ENCODE peak calls at places on chromosome 9, in seven cellular contexts. D is HL-60, F is Panc1, R is K562, M is transverse colon, G is sigmoid colon, V is GM23338. B is an unnamed sample.

GRCh38 chr9:93600504-93600903 is 24.1 kb downstream of the PHF2 start:
- DNase-seq in D (no peak), R (no peak), G (no peak), V (peak), M (peak), F (no peak), B (peak)

GRCh38 chr9:98022447-98022846 is 34.1 kb upstream of the NANS start:
- DNase-seq in M (no peak), G (no peak), V (no peak), F (no peak), D (no peak), R (no peak), B (no peak)

GRCh38 chr9:115013998-115014397 is 83.6 kb upstream of the TNFSF8 start:
- DNase-seq in F (no peak), M (peak), R (peak), D (peak), G (peak), V (peak), B (peak)

GRCh38 chr9:110886832-110887231 is 151.4 kb downstream of the LPAR1 start:
- DNase-seq in M (no peak), D (no peak), V (no peak), F (no peak), R (no peak), G (no peak), B (no peak)

GRCh38 chr9:108631890-108632289 is 223.9 kb downstream of the ACTL7B start:
- DNase-seq in D (no peak), V (no peak), M (no peak), G (no peak), R (no peak), F (no peak), B (no peak)

GRCh38 chr9:136947955-136948510 is 3.0 kb downstream of the C8G start:
- DNase-seq in V (peak), F (no peak), M (peak), R (peak), G (peak), D (peak), B (peak)

GRCh38 chr9:108272350-108272899 is 583.4 kb downstream of the ACTL7B start:
- DNase-seq in D (peak), R (peak), F (no peak), M (peak), G (peak), V (peak), B (no peak)

GRCh38 chr9:98356953-98357352 is 101.5 kb upstream of the TBC1D2 start:
- DNase-seq in V (no peak), G (no peak), M (no peak), R (no peak), F (no peak), D (no peak), B (no peak)

GRCh38 chr9:74942801-74943200 is 9.9 kb downstream of the C9orf40 start:
- DNase-seq in M (no peak), V (no peak), F (no peak), R (peak), G (no peak), D (peak), B (no peak)

GRCh38 chr9:13598738-13599137 is 319.2 kb upstream of the MPDZ start:
- DNase-seq in G (no peak), R (no peak), D (no peak), V (no peak), F (no peak), M (no peak), B (no peak)

GRCh38 chr9:100589582-100589981 is 11.7 kb downstream of the CAVIN4 start:
- DNase-seq in F (no peak), M (no peak), G (no peak), R (no peak), V (no peak), D (no peak), B (no peak)

GRCh38 chr9:36900856-36901220 is 133.2 kb downstream of the PAX5 start:
- DNase-seq in G (no peak), D (no peak), M (no peak), F (no peak), V (no peak), R (no peak), B (no peak)

GRCh38 chr9:7266911-7267555 is 509.3 kb downstream of the KDM4C start:
- DNase-seq in M (peak), R (no peak), F (no peak), G (no peak), V (no peak), D (no peak), B (no peak)

GRCh38 chr9:104868687-104869404 is 59.1 kb downstream of the ABCA1 start:
- DNase-seq in R (peak), G (peak), D (peak), V (peak), M (peak), F (no peak), B (peak)

GRCh38 chr9:130150779-130151381 is 21.3 kb upstream of the NCS1 start:
- DNase-seq in D (no peak), F (no peak), G (no peak), M (no peak), V (no peak), R (peak), B (no peak)

GRCh38 chr9:8855046-8855445 is 1055.5 kb upstream of the DMAC1 start:
- DNase-seq in G (no peak), M (no peak), D (no peak), F (no peak), V (peak), R (no peak), B (no peak)

GRCh38 chr9:135848341-135849047 is 58.9 kb downstream of the CAMSAP1 start:
- DNase-seq in D (no peak), M (no peak), F (no peak), R (no peak), G (no peak), V (no peak), B (no peak)

GRCh38 chr9:15403155-15403554 is 19.5 kb upstream of the SNAPC3 start:
- DNase-seq in M (no peak), G (no peak), D (peak), V (peak), F (no peak), R (peak), B (no peak)

GRCh38 chr9:91117959-91118651 is 243.6 kb downstream of the AUH start:
- DNase-seq in M (peak), R (peak), V (peak), F (no peak), G (peak), D (no peak), B (peak)

GRCh38 chr9:22005700-22006605 is 3.2 kb downstream of the CDKN2B start:
- DNase-seq in M (no peak), F (no peak), D (no peak), V (peak), R (no peak), G (no peak), B (peak)

DNA sequence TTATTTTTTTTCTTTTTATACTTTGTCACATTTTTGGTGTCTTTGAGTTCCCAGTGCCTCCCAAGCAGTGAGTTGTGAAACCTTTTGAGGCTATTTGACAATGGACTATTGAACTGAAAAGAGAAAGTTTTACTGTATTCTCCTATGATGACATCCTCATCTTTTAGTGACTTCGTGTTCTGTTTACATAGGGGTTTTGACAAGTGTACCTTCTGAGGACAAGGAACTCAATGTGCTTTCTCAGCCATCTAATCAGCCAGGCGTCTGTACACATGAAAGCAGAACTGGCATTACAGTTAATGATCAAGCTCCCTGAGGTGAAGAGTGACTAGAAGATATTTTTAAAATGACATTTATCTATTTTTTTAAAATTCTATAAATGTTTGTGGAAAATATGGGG is 175.5 kb downstream of the ANXA1 start:
- DNase-seq in D (no peak), G (no peak), R (no peak), F (no peak), V (no peak), M (no peak), B (no peak)
- TF ChIP-seq POLR2AphosphoS5 in D (no peak), G (no peak), R (no peak), F (no peak), V (no peak), M (no peak), B (no peak)

GRCh38 chr9:121259935-121260334 is 8.0 kb upstream of the GSN start:
- DNase-seq in V (no peak), D (no peak), R (no peak), G (no peak), M (no peak), F (no peak), B (no peak)

GRCh38 chr9:121262450-121262849 is 5.5 kb upstream of the GSN start:
- DNase-seq in M (no peak), G (peak), D (no peak), F (no peak), R (no peak), V (no peak), B (no peak)

GRCh38 chr9:121260457-121261106 is 7.4 kb upstream of the GSN start:
- DNase-seq in D (no peak), F (no peak), M (no peak), G (no peak), R (no peak), V (no peak), B (no peak)

GRCh38 chr9:121261107-121261460 is 6.9 kb upstream of the GSN start:
- DNase-seq in D (no peak), V (peak), F (no peak), R (no peak), M (no peak), G (peak), B (no peak)

GRCh38 chr9:121262953-121263352 is 5.0 kb upstream of the GSN start:
- DNase-seq in V (no peak), F (no peak), M (no peak), R (no peak), G (peak), D (no peak), B (no peak)
- H3K27ac ChIP-seq in V (no peak), F (no peak), M (peak), R (no peak), G (peak), D (peak), B (no peak)

GRCh38 chr9:72150653-72151052 is 1.4 kb downstream of the GDA start:
- DNase-seq in R (no peak), M (no peak), G (no peak), D (no peak), F (no peak), V (no peak), B (no peak)
- TF ChIP-seq POLR2AphosphoS5 in R (no peak), M (no peak), G (no peak), D (no peak), F (no peak), V (no peak), B (no peak)

DNA sequence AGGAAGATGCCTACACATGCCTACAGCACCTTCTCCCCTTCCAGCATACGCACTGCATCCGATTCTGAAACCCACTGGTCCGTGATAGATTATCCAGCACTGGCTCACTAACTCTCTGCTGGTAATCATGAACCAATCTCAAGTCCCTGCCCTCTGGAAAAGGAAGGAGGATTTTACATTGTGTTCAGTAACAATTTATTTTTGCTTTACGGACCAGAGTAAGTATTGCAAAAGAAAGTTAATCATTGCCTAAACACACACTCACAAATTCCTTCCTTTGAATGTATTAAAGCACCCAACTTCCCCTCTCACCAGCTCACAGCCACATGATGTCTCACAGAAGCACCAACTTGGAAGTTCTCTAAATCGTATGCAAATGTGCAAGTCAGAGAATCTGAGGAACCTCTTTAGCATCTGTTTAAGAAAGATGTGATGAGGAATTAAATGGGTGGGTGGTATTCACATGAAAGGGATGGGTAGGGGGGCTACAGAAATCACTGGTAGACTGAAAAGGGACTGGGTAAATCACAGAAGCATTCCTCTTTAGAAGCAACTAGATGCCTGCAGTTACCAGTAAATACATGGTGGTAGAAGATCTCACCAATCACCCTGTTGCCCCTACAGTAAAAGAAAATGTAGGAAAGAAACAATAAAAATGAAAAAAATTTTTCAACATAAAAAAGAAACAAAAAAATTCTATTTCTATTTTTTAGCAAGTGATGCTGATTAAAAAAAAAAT is 8.4 kb downstream of the GNAQ start:
- DNase-seq in R (no peak), M (no peak), V (peak), G (no peak), F (no peak), D (peak), B (no peak)
- H3K27ac ChIP-seq in R (peak), M (peak), V (no peak), G (no peak), F (no peak), D (peak), B (peak)

GRCh38 chr9:5786370-5787127 is 46.4 kb downstream of the ERMP1 start:
- DNase-seq in D (no peak), G (no peak), F (no peak), M (no peak), R (no peak), V (no peak), B (no peak)
- TF ChIP-seq POLR2AphosphoS5 in D (no peak), G (no peak), F (no peak), M (no peak), R (no peak), V (no peak), B (no peak)

B was measured in spleen.